ENCODE peak calls at places on chromosomes 11 and 22, in four cellular contexts. I is activated CD4-positive, alpha-beta memory T cell treated with anti-CD3 and anti-CD28 coated beads, Interleukin-2, amount 10 ng/mL, durations not matched to agents 7 days and 5 days; L is left ventricle myocardium inferior; Z is psoas muscle. G is an unnamed sample.

GRCh38 chr11:82676483-82677094 is 57.1 kb downstream of the FAM181B start:
- DNase-seq in I (no peak), L (no peak), Z (no peak), G (no peak)

GRCh38 chr11:78365381-78365792 is 52.2 kb downstream of the GAB2 start:
- DNase-seq in I (no peak), L (no peak), Z (no peak), G (no peak)

GRCh38 chr22:26501996-26502395 is 10.3 kb downstream of the TFIP11 start:
- DNase-seq in I (no peak), L (no peak), Z (no peak), G (no peak)

GRCh38 chr11:1005913-1006312 is 30.6 kb downstream of the MUC6 start:
- DNase-seq in I (no peak), L (peak), Z (peak), G (no peak)

GRCh38 chr11:133978816-133979215 is 22.0 kb upstream of the IGSF9B start:
- DNase-seq in I (no peak), L (no peak), Z (no peak), G (no peak)

GRCh38 chr22:36252754-36253522 is at the start of gene APOL1:
- DNase-seq in I (peak), L (peak), Z (no peak), G (peak)

GRCh38 chr22:38305481-38306448 is 11.5 kb downstream of the CSNK1E start:
- DNase-seq in I (peak), L (no peak), Z (no peak), G (peak)

GRCh38 chr11:11813288-11813962 is 28.3 kb upstream of the USP47 start:
- DNase-seq in I (no peak), L (no peak), Z (peak), G (peak)

GRCh38 chr11:82046778-82047177 is 686.9 kb downstream of the FAM181B start:
- DNase-seq in I (no peak), L (no peak), Z (no peak), G (no peak)

GRCh38 chr11:128784059-128784804 is 82.9 kb downstream of the KCNJ1 start:
- DNase-seq in I (no peak), L (no peak), Z (no peak), G (no peak)

GRCh38 chr11:39541945-39542351 is 1917.5 kb downstream of the LRRC4C start:
- DNase-seq in I (no peak), L (no peak), Z (no peak), G (no peak)

G was measured in mucosa of descending colon.